ENCODE peak calls at places on chromosomes 4 and X, in six cellular contexts. I is HL-60, D is HCT116, H is H1, S is SK-N-SH, M is stomach. K is an unnamed sample.

GRCh38 chr4:56613101-56613862 is 67.8 kb downstream of the HOPX start:
- DNase-seq in I (no peak), D (no peak), H (no peak), S (no peak), M (no peak), K (no peak)

GRCh38 chr4:151226004-151226932 is 50.7 kb upstream of the PRSS48 start:
- DNase-seq in I (no peak), D (peak; percentile 24), H (no peak), S (no peak), M (no peak), K (no peak)

GRCh38 chr4:87399954-87400353 is 9.0 kb upstream of the HSD17B11 start:
- DNase-seq in I (no peak), D (no peak), H (no peak), S (no peak), M (no peak), K (no peak)

GRCh38 chr4:1045193-1045594 is 33.8 kb downstream of the FGFRL1 start:
- DNase-seq in I (no peak), D (no peak), H (no peak), S (no peak), M (no peak), K (no peak)

GRCh38 chr4:155629183-155629825 is 37.3 kb upstream of the GUCY1A1 start:
- DNase-seq in I (no peak), D (no peak), H (no peak), S (no peak), M (no peak), K (no peak)

GRCh38 chr4:177419416-177419815 is 22.8 kb downstream of the AGA start:
- DNase-seq in I (no peak), D (no peak), H (no peak), S (no peak), M (no peak), K (no peak)

GRCh38 chr4:158538176-158538575 is 16.5 kb downstream of the RXFP1 start:
- DNase-seq in I (no peak), D (no peak), H (no peak), S (no peak), M (no peak), K (no peak)

GRCh38 chrX:68599256-68600152 is 48.0 kb upstream of the STARD8 start:
- DNase-seq in I (no peak), D (no peak), H (peak; percentile 43), S (peak; percentile 15), M (no peak), K (no peak)

GRCh38 chrX:106564986-106565385 is 46.8 kb upstream of the RADX start:
- DNase-seq in I (no peak), D (no peak), H (no peak), S (no peak), M (no peak), K (no peak)

DNA sequence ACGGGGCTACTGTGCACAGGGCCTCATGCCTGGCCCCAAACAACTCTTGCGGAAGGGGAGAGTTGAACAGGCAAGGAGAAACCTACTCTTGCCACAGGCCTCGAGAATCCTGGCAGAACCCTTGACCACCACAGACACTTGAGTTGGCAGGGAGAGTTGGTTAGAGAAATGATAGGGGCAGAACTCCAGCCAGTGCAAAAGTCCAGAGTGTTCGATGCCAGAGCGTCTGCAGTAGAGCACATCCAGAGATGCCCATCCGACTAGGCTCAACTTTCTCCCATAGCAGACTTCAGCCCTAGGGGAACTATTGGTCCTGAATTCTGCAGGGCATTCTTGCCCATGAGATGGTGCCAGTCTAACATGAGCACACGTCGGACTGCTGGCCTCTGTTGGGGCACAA is 45.4 kb upstream of the RADX start:
- DNase-seq in I (no peak), D (no peak), H (no peak), S (no peak), M (no peak), K (no peak)
- H3K27me3 ChIP-seq in I (no peaks in the 10 kb centered on the region), D (no peaks in the 10 kb centered on the region), H (no peaks in the 10 kb centered on the region), S (peaks cover 5% of the 10 kb centered on the region), M (peaks cover 10% of the 10 kb centered on the region), K (no peaks in the 10 kb centered on the region)

GRCh38 chrX:53084043-53084570 is 1.9 kb downstream of the TSPYL2 start:
- DNase-seq in I (no peak), D (no peak), H (no peak), S (no peak), M (no peak), K (no peak)
- TF ChIP-seq POLR2AphosphoS5 in I (no peak), D (no peak), H (peak; percentile 20), S (no peak), M (no peak), K (no peak)

GRCh38 chrX:129797251-129797906 is 17.6 kb downstream of the SASH3 start:
- DNase-seq in I (no peak), D (no peak), H (no peak), S (no peak), M (no peak), K (no peak)
- H3K27me3 ChIP-seq in I (no peaks in the 10 kb centered on the region), D (no peaks in the 10 kb centered on the region), H (no peaks in the 10 kb centered on the region), S (no peaks in the 10 kb centered on the region), M (no peaks in the 10 kb centered on the region), K (no peaks in the 10 kb centered on the region)

DNA sequence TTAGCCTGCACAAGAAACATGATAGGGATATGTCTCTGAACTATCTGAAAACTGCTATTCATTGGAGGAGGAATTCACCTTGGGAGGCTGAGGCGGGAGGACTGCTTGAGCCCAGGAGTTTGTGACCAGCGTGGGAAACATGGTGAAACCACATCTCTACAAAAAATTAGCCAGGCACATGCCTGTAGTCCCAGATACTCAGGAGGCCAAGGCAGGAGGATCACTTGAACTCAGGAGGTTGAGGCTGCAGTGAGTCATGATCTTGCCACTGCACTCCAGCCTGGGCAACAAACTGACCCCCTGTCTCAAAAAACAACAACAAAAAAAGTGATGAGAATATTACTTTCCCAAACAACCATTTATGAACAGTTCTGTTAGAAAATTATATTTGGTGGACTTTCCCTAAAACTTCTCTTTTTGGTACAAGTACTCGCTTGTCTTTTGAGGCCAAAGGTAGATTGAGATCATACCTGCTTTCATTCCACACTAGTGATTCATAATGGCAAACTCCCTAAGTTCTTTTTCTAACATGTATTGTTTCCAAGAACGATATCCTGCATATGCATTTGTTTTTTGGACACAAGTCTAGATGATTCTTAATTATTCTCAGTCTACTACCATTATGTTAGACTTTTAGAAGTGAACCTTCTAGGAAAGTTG is 33.4 kb downstream of the METTL14 start:
- DNase-seq in I (no peak), D (no peak), H (no peak), S (no peak), M (no peak), K (no peak)
- TF ChIP-seq POLR2AphosphoS5 in I (no peak), D (no peak), H (no peak), S (no peak), M (no peak), K (no peak)

K was measured in breast epithelium.